ENCODE peak calls at places on chromosomes 2 and 18, in four cellular contexts. G, E, T and P are unnamed samples.

GRCh38 chr18:63233334-63233733 is 86.2 kb downstream of the BCL2 start:
- DNase-seq in T (no peak), G (no peak), E (no peak), P (no peak)

GRCh38 chr2:96091711-96092579 is 24.4 kb downstream of the ADRA2B start:
- DNase-seq in T (peak), E (no peak), G (no peak), P (no peak)

GRCh38 chr2:175815537-175815936 is 186.5 kb downstream of the LNPK start:
- DNase-seq in E (no peak), G (no peak), T (no peak), P (no peak)

GRCh38 chr2:75403991-75404428 is 156.7 kb downstream of the EVA1A start:
- DNase-seq in G (peak), T (peak), E (peak), P (no peak)

GRCh38 chr2:88055049-88055435 is 541 bp downstream of the KRCC1 start:
- DNase-seq in E (no peak), T (no peak), G (no peak), P (no peak)

GRCh38 chr2:96668771-96669170 is 26.2 kb downstream of the FER1L5 start:
- DNase-seq in T (no peak), G (no peak), E (no peak), P (no peak)

GRCh38 chr2:176088048-176088936 is 4.2 kb upstream of the HOXD13 start:
- DNase-seq in G (no peak), T (peak), E (peak), P (peak)

GRCh38 chr2:241968417-241968816 is 98.9 kb downstream of the RTP5 start:
- DNase-seq in G (no peak), E (no peak), T (no peak), P (no peak)

GRCh38 chr18:26004827-26005226 is 85.6 kb downstream of the SS18 start:
- DNase-seq in G (no peak), T (no peak), E (no peak), P (no peak)

GRCh38 chr2:44163782-44164181 is 4.9 kb upstream of the PPM1B start:
- DNase-seq in T (no peak), E (no peak), G (no peak), P (no peak)

GRCh38 chr2:111694690-111695089 is 189.3 kb downstream of the ANAPC1 start:
- DNase-seq in G (no peak), E (no peak), T (no peak), P (no peak)

GRCh38 chr2:147473075-147473474 is 371.8 kb upstream of the ACVR2A start:
- DNase-seq in G (no peak), E (no peak), T (no peak), P (no peak)

GRCh38 chr18:22637787-22638186 is 220.1 kb upstream of the CTAGE1 start:
- DNase-seq in G (no peak), T (no peak), E (peak), P (no peak)

GRCh38 chr2:217723981-217724380 is 278.8 kb downstream of the TNS1 start:
- DNase-seq in T (no peak), G (no peak), E (no peak), P (no peak)

GRCh38 chr2:53366570-53366969 is 401.0 kb upstream of the CHAC2 start:
- DNase-seq in T (no peak), G (no peak), E (no peak), P (no peak)

GRCh38 chr18:62744076-62744705 is 28.9 kb downstream of the PHLPP1 start:
- DNase-seq in G (no peak), E (peak), T (no peak), P (no peak)

GRCh38 chr2:107146181-107146580 is 260.2 kb upstream of the ST6GAL2 start:
- DNase-seq in E (no peak), T (no peak), G (no peak), P (no peak)

GRCh38 chr18:35875566-35875965 is 96.9 kb upstream of the RMP24 start:
- DNase-seq in E (no peak), T (no peak), G (no peak), P (no peak)

GRCh38 chr18:48238636-48239035 is 170.5 kb downstream of the ZBTB7C start:
- DNase-seq in G (no peak), T (no peak), E (no peak), P (no peak)
- TF ChIP-seq GABPA in G (no peak), T (no peak), E (no peak), P (no peak)

GRCh38 chr2:7111626-7112025 is 194.4 kb downstream of the RNF144A start:
- DNase-seq in E (no peak), G (no peak), T (no peak), P (no peak)
- TF ChIP-seq BRCA1 in E (no peak), G (no peak), T (no peak), P (no peak)

DNA sequence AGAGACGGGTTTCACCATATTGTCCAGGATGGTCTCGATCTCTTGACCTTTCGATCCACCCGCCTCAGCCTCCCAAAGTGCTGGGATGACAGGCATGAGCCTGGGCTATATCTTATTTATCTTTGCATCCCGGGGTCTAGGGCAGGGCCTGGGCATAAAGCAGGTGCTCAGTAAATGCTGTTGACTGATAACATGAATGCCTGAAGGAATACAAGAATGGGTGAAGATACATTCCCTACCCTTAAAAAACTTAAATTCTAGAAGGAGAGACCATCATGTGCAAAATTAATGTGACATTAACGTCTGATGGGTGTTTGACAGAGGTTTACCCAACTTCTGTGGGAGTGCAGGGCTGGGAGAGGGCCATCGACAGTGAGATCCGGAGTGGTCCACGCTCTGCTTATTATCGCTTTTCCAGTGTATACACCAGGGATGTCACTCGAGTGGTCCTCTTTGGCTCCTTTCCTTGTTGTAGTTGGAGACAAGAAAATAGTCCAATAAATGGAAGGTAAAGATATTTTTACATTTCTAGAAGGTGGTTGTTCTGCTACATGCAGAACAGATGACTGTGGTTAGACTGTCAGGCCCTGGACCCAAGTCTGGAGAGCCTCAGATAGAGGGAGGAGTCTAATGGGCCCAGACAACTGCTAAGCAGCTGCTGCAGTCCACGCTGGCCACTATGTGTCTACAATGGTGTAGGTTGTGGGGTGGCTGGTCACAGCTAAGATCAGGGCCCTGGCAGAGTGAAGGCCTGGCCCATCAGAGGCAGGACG is 131.7 kb downstream of the MYCN start:
- DNase-seq in T (no peak), G (no peak), E (no peak), P (no peak)
- TF ChIP-seq GABPA in T (no peak), G (no peak), E (no peak), P (no peak)

GRCh38 chr2:132496566-132496965 is 80.0 kb downstream of the GPR39 start:
- DNase-seq in G (no peak), T (no peak), E (no peak), P (no peak)
- TF ChIP-seq BRCA1 in G (no peak), T (no peak), E (no peak), P (no peak)

GRCh38 chr2:7795358-7796199 is 878.4 kb downstream of the RNF144A start:
- DNase-seq in T (no peak), G (no peak), E (no peak), P (no peak)
- TF ChIP-seq GABPA in T (no peak), G (no peak), E (no peak), P (no peak)

DNA sequence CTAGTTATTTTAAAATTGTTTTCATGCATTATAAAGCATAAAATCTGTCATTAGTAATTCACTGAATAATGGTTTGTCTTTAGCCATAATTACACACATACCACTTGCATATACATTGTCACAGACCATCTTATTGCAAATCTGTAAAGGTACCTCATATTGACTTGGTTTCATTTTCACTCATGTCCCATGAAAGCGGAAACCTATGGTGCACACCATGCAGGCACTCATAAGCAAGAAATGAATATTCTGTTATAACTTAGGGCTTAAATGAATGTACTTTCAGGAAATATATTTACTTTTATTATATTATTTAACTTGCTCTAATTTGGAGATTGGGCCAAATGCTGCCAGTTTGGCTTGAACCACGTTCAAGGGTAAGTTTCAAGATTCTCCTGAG is 29.2 kb upstream of the STK17B start:
- DNase-seq in G (peak), T (no peak), E (no peak), P (no peak)
- TF ChIP-seq BRCA1 in G (no peak), T (no peak), E (no peak), P (no peak)

GRCh38 chr2:205273148-205273547 is 409.2 kb upstream of the NRP2 start:
- DNase-seq in E (no peak), G (no peak), T (no peak), P (no peak)
- TF ChIP-seq GABPA in E (no peak), G (no peak), T (no peak), P (no peak)

DNA sequence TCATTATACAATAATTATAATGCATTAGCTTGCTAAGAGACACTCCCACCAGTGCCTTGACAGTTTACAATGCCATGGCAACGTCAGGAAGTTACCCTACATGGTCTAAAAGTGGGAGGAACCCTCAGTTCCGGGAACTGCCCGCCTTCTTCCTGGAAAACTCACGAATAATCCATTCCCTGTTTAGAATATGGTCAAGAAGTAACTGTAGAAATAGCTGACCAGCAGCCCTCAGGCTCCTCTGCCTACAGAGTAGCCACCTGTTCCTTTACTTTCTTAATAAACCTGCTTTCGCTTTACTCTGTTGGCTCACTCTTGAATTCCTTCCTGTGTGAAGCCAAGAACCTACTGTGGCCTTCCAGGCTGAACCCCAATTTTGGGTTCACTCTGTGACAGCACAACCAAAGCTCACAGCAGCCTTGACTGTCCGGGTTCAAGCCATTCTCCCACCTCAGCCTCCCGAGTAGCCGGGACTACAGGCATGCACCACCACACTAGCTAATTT is 20.0 kb upstream of the PTPN2 start:
- DNase-seq in E (no peak), T (peak), G (no peak), P (no peak)
- TF ChIP-seq BRCA1 in E (no peak), T (no peak), G (no peak), P (no peak)